ENCODE peak calls at places on chromosomes 5 and 9, in ten cellular contexts. R is PC-9; I is tibial nerve; L is CD4-positive, CD25-positive, alpha-beta regulatory T cell; J is lower lobe of right lung; Z is CD4-positive, alpha-beta T cell; W is left lung; X is OCI-LY7; Q is colonic mucosa; O is heart right ventricle. K is an unnamed sample.

GRCh38 chr5:53362521-53362941 is 117.9 kb upstream of the FST start:
- DNase-seq in O (peak; percentile 26), Q (no peak), X (no peak), R (peak; percentile 45), I (no peak), J (no peak), W (no peak), Z (no peak), L (no peak), K (no peak)

GRCh38 chr5:52867809-52868208 is 80.1 kb downstream of the ITGA1 start:
- DNase-seq in O (no peak), J (no peak), W (no peak), X (no peak), R (no peak), I (no peak), Z (no peak), Q (no peak), L (no peak), K (no peak)

GRCh38 chr9:87517732-87518131 is 20.1 kb downstream of the DAPK1 start:
- DNase-seq in R (no peak), Q (no peak), L (no peak), Z (no peak), X (peak; percentile 57), I (no peak), O (no peak), J (no peak), W (no peak), K (no peak)

GRCh38 chr9:137077010-137077747 is at the start of gene UAP1L1:
- DNase-seq in I (peak; percentile 77), R (peak; percentile 55), Z (no peak), L (peak; percentile 66), Q (peak; percentile 84), J (peak; percentile 92), O (peak; percentile 80), X (peak; percentile 64), W (peak; percentile 92), K (peak; percentile 32)

GRCh38 chr9:123320814-123321213 is 35.2 kb upstream of the CRB2 start:
- DNase-seq in Q (no peak), J (no peak), W (no peak), L (no peak), R (no peak), I (no peak), X (peak; percentile 41), O (no peak), Z (no peak), K (no peak)

GRCh38 chr5:99061711-99062110 is 132.9 kb upstream of the CHD1 start:
- DNase-seq in O (no peak), I (no peak), Q (no peak), Z (no peak), R (no peak), W (no peak), X (no peak), L (no peak), J (no peak), K (no peak)

GRCh38 chr9:113345165-113345564 is 4.2 kb upstream of the BSPRY start:
- DNase-seq in I (no peak), O (no peak), Q (no peak), L (no peak), R (no peak), J (no peak), Z (no peak), W (no peak), X (no peak), K (no peak)

GRCh38 chr9:96524045-96524444 is 74.1 kb downstream of the HABP4 start:
- DNase-seq in I (no peak), R (no peak), W (no peak), Z (no peak), O (no peak), J (no peak), X (no peak), L (no peak), Q (no peak), K (no peak)

GRCh38 chr5:108222011-108222410 is 159.9 kb downstream of the FBXL17 start:
- DNase-seq in Z (no peak), W (no peak), O (no peak), I (no peak), Q (no peak), L (no peak), R (no peak), J (no peak), X (no peak), K (no peak)

DNA sequence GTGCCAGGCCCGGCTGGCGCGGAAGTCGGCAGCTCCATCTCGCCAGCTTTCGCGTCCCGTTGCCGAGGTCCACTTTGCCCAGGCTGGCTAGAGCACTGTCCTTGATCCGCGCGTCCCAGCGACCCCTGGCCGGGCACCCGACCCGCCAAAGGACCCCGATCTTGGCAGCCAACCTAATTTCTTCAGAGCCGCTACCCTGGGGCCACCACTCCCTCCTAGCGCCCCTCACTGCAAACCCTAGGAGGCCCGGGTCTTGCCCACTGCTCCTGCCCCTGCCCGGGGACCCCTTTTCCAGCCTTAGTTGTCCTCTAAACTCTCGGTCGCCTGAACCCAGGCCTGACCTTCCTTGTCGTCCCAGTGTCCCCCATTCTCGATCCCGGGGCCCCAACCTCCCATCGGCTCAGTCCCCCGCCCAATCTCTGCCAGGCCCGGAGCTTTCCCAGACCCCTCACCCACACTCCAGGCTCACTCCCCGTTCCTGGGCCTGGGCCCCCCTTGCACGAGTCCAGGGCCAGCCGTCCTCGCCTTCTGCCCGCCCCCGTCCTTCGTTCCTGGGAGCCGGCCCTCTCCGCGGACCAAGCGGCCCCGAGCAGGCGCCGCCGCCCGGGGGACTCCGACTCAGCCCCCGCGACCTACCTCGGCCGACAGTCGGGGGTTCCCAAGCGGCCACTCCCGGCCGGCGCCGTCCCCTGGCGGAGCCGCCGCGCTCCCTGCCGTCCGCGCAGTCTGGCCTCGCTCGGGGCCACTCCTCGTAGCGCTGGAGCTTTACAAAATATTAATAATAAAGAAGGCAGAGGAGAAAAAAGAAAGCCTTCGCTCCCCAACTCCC is 701 bp upstream of the LMX1B start:
- DNase-seq in R (no peak), O (no peak), L (no peak), W (peak; percentile 72), I (no peak), Q (no peak), Z (no peak), X (no peak), J (no peak), K (no peak)
- H3K9me3 ChIP-seq in R (no peaks in the 10 kb centered on the region), O (no peaks in the 10 kb centered on the region), L (no peaks in the 10 kb centered on the region), W (no peaks in the 10 kb centered on the region), I (no peaks in the 10 kb centered on the region), Q (no peaks in the 10 kb centered on the region), Z (no peaks in the 10 kb centered on the region), X (no peaks in the 10 kb centered on the region), J (no peaks in the 10 kb centered on the region), K (no peaks in the 10 kb centered on the region)

DNA sequence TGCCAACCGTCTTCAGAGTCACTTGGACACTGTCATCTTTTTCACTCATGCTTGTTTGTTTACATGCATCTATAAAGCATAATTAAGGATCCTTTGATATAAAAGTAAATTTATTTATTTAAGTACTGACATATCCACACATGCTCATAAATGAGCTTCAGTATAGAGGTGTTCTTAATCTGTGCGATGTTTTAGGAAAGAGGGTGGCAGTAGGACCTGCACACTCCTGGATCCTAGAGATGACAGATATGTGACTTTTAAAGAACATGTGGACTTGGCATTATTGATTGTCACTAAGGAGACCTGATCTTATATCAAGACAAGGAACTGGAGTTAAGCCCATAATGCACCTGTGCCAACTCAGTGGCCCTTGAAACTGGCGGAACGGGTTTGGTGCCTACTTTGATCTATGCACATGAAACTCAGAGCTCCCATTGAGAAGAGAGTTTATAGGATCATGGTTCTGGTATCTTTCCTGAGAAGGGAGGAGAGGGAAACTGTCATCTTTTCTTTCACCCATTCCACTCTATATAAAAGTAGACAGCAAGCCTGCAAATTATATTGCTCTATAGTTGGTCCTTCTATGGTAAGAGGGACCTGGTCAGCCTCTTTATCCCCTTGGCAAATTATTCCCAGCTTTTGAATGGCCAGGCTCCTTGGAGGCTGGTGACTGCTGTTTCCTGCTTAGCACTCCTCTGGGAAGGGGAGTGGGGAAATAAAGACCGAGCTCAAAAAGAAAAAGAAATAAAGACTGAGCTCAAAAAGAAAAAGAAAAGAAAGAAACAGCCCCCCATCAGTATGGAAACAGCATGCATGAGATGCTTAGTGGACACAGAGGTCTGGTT is 57.8 kb upstream of the LIFR start:
- DNase-seq in L (no peak), X (no peak), R (peak; percentile 83), W (no peak), O (no peak), Z (no peak), J (peak; percentile 70), Q (no peak), I (no peak), K (no peak)
- H3K9me3 ChIP-seq in L (peaks cover 11% of the 10 kb centered on the region), X (peaks cover 4% of the 10 kb centered on the region), R (no peaks in the 10 kb centered on the region), W (peaks cover 10% of the 10 kb centered on the region), O (no peaks in the 10 kb centered on the region), Z (peaks cover 9% of the 10 kb centered on the region), J (peaks cover 8% of the 10 kb centered on the region), Q (no peaks in the 10 kb centered on the region), I (no peaks in the 10 kb centered on the region), K (peaks cover 3% of the 10 kb centered on the region)

DNA sequence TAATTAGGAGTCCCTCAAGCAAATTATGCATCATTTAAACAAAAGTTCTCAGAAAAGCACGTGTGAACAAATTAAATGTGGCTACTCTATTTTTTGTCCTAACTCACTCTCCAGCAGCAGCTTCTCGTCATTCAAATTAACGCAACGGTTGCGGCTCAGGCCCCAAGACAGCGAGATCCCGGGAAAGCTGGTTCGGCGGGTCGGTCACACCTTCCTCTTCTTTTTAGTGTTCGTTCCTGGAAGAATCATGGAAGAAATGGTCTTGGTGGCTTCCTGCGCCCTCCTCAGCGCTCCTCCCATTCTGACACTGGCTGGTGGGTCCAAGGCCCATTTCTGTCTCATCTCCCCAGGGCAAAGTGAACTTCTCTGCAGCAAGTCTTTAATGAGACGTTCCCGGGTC is 382.8 kb upstream of the IRX1 start:
- DNase-seq in I (no peak), J (no peak), X (no peak), L (no peak), R (no peak), W (peak; percentile 43), Q (no peak), O (no peak), Z (no peak), K (no peak)
- H3K9me3 ChIP-seq in I (no peaks in the 10 kb centered on the region), J (no peaks in the 10 kb centered on the region), X (no peaks in the 10 kb centered on the region), L (peaks cover 2% of the 10 kb centered on the region), R (no peaks in the 10 kb centered on the region), W (no peaks in the 10 kb centered on the region), Q (no peaks in the 10 kb centered on the region), O (no peaks in the 10 kb centered on the region), Z (no peaks in the 10 kb centered on the region), K (no peaks in the 10 kb centered on the region)

GRCh38 chr5:141196363-141196762 is 3.1 kb upstream of the PCDHB11 start:
- DNase-seq in R (no peak), J (no peak), Q (no peak), X (no peak), O (no peak), W (no peak), L (no peak), Z (no peak), I (no peak), K (no peak)

DNA sequence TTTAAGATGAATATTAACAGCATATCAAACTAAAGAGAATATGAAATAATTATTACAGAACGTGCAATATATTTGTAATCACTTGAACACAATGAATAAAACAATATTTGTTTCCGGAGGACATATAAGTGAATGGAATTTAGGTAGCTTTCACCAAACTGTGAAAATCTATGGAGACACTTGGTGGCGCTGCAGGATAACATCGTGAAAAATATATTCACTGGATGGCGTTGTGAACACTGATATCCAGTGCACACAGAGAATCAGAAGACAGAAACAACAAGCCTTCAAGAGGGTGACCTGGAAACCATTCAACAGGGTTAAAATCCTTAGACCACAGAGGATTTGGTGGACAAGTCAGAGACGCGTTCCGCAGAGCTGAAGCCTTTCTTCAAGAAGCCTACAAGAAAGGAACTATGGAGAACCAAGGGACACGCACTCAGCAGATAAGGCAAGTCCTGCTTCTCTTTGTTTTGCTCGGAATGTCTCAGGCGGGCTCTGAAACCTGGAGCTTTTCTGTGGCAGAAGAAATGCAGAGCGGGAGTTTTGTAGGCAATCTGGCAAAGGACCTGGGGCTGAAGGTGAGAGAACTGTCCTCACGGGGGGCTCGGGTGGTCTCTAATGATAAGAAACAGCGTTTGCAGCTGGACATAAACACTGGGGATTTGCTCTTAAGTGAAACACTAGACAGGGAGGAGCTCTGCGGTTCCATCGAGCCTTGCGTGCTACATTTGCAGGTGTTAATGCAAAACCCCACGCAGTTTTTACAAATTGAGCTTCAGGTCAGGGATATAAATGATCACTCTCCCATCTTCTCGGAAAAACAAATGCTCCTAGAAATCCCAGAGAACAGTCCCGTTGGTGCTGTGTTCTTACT is at the start of gene PCDHB11:
- DNase-seq in W (no peak), Z (no peak), R (no peak), O (no peak), L (no peak), X (peak; percentile 18), I (no peak), Q (no peak), J (no peak), K (no peak)
- H3K9me3 ChIP-seq in W (peaks cover 92% of the 10 kb centered on the region), Z (peaks cover 27% of the 10 kb centered on the region), R (no peaks in the 10 kb centered on the region), O (no peaks in the 10 kb centered on the region), L (peaks cover 17% of the 10 kb centered on the region), X (peaks cover 9% of the 10 kb centered on the region), I (no peaks in the 10 kb centered on the region), Q (peaks cover 5% of the 10 kb centered on the region), J (peaks cover 57% of the 10 kb centered on the region), K (no peaks in the 10 kb centered on the region)

K was measured in T-helper 17 cell.